ENCODE peak calls at places on chromosomes 4 and X, in five cellular contexts. Y, X, J, Q and H are unnamed samples.

GRCh38 chr4:118287691-118288090 is 65.1 kb downstream of the PRSS12 start:
- DNase-seq in Y (no peak), X (no peak), J (no peak), Q (no peak), H (no peak)

GRCh38 chrX:64206556-64207162 is 1.2 kb upstream of the AMER1 start:
- DNase-seq in Y (peak; percentile 3), X (peak; percentile 11), J (peak; percentile 28), Q (peak; percentile 16), H (peak; percentile 49)

GRCh38 chrX:70449457-70449966 is 4.9 kb downstream of the DLG3 start:
- DNase-seq in Y (no peak), X (no peak), J (no peak), Q (no peak), H (no peak)

GRCh38 chr4:152679414-152680281 is at the start of gene TMEM154:
- DNase-seq in Y (peak; percentile 94), X (peak; percentile 81), J (peak; percentile 80), Q (peak; percentile 87), H (peak; percentile 83)

GRCh38 chr4:102497986-102498385 is 3.2 kb upstream of the NFKB1 start:
- DNase-seq in Y (no peak), X (no peak), J (no peak), Q (peak; percentile 51), H (no peak)

GRCh38 chrX:74492720-74493201 is 71.5 kb downstream of the SLC16A2 start:
- DNase-seq in Y (peak; percentile 11), X (no peak), J (peak; percentile 65), Q (no peak), H (no peak)

GRCh38 chr4:45693746-45694145 is 430.1 kb downstream of the GABRG1 start:
- DNase-seq in Y (no peak), X (no peak), J (no peak), Q (peak; percentile 1), H (no peak)

GRCh38 chr4:188370781-188371180 is 231.5 kb downstream of the TRIML1 start:
- DNase-seq in Y (no peak), X (no peak), J (no peak), Q (no peak), H (no peak)

GRCh38 chrX:108464604-108465003 is 25.0 kb downstream of the COL4A5 start:
- DNase-seq in Y (no peak), X (no peak), J (no peak), Q (no peak), H (no peak)

GRCh38 chrX:118116308-118117068 is at the start of gene KLHL13:
- DNase-seq in Y (peak; percentile 54), X (no peak), J (peak; percentile 75), Q (peak; percentile 40), H (peak; percentile 57)

GRCh38 chr4:89411539-89411938 is 103.9 kb upstream of the GPRIN3 start:
- DNase-seq in Y (no peak), X (no peak), J (no peak), Q (no peak), H (no peak)

GRCh38 chr4:109206610-109207009 is 95.8 kb downstream of the COL25A1 start:
- DNase-seq in Y (no peak), X (no peak), J (no peak), Q (no peak), H (no peak)

GRCh38 chr4:145524535-145524934 is 42.9 kb downstream of the SMAD1 start:
- DNase-seq in Y (no peak), X (no peak), J (no peak), Q (no peak), H (no peak)

GRCh38 chrX:150239946-150240642 is 123.0 kb upstream of the MAMLD1 start:
- DNase-seq in Y (no peak), X (no peak), J (no peak), Q (no peak), H (no peak)

GRCh38 chrX:24190500-24191156 is 41.1 kb downstream of the ZFX start:
- DNase-seq in Y (no peak), X (no peak), J (no peak), Q (peak; percentile 65), H (no peak)

GRCh38 chr4:24188459-24188858 is 298.6 kb upstream of the PPARGC1A start:
- DNase-seq in Y (no peak), X (peak; percentile 78), J (no peak), Q (no peak), H (no peak)

GRCh38 chr4:46667790-46668189 is 241.3 kb downstream of the COX7B2 start:
- DNase-seq in Y (no peak), X (no peak), J (no peak), Q (no peak), H (no peak)

GRCh38 chr4:185811509-185812364 is at the start of gene SORBS2:
- DNase-seq in Y (no peak), X (peak; percentile 50), J (peak; percentile 69), Q (peak; percentile 6), H (peak; percentile 71)

GRCh38 chrX:111759676-111760075 is 78.7 kb downstream of the ALG13 start:
- DNase-seq in Y (no peak), X (no peak), J (no peak), Q (no peak), H (no peak)

GRCh38 chr4:2817701-2818350 is 24.9 kb downstream of the SH3BP2 start:
- DNase-seq in Y (no peak), X (peak; percentile 57), J (peak; percentile 81), Q (peak; percentile 53), H (no peak)

GRCh38 chr4:82776925-82777542 is 21.6 kb downstream of the SCD5 start:
- DNase-seq in Y (no peak), X (no peak), J (no peak), Q (peak; percentile 56), H (no peak)

DNA sequence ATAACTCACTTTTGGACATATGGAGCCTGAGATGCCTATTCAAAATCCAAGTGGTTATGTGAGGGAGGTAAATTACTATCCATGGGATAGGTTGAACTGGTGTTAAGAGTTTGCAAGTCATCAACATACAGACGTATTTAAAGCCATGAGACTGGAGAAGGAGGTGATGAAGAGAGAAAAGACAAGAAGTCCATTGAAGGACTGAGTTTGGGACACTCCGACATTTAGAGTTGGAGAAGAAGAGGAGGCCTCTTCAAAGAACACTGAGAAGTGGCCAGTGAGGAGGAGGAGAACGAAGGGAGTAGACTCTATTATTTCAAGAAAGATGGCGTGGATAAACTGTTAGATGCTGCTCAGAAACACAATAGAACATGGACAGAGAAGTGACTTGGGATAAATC is at the start of gene CNGA2:
- DNase-seq in Y (no peak), X (no peak), J (no peak), Q (no peak), H (no peak)
- H3K4me3 ChIP-seq in Y (no peak within 1 kb of the TSS), X (no peak within 1 kb of the TSS), J (no peak within 1 kb of the TSS), Q (no peak within 1 kb of the TSS), H (no peak within 1 kb of the TSS)

DNA sequence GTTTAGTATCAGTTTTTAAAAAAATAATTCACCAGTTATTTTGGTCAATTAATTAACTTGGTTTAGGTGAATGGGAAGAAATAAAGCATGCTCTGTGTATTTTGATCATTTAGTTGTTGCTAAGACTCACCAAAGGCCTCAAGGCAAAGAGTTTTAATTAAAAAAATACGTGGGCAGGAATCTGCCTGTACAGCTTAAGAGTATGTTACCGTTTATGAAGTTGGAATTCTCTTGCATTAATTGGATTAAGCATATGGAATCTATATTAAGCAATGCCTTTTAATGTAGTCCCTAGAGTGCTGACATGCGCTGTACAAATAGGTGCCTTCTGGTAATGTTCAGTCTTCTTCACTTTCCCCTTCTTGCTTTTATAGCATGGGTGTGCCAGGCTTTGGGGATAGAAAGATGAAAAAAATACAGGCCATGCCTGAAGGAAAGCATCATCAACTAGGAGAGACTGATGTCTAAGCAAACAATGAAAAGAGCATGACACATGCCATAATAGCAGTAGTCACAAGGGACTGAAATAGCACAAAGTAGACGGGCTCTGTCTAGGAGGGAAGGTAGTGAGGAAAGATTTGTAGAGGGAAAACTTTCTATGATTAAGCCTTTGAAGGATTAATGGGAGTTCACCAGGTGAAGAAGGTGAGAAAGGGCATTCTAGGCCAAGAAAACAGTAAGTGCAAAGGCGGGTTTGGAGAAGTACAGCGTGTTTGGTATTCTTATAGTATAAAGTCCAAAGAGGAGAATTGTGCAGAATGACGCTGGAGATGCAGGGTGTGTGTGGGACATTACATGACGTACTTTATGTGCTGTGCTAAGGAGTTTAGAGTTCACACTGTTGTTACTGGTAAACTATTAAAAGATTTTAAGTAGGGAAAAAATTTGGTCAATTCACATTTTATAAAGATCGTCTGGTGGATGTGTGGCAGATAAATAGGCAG is 226.1 kb upstream of the ANXA3 start:
- DNase-seq in Y (no peak), X (no peak), J (no peak), Q (peak; percentile 60), H (peak; percentile 68)
- H3K4me3 ChIP-seq in Y (no peak overlapping the region), X (no peak overlapping the region), J (no peak overlapping the region), Q (no peak overlapping the region), H (no peak overlapping the region)

GRCh38 chr4:26023191-26023972 is 109.4 kb downstream of the SMIM20 start:
- DNase-seq in Y (no peak), X (no peak), J (no peak), Q (peak; percentile 81), H (no peak)
- H3K4me3 ChIP-seq in Y (no peak overlapping the region), X (no peak overlapping the region), J (no peak overlapping the region), Q (peak overlapping the region; percentile 52), H (no peak overlapping the region)

DNA sequence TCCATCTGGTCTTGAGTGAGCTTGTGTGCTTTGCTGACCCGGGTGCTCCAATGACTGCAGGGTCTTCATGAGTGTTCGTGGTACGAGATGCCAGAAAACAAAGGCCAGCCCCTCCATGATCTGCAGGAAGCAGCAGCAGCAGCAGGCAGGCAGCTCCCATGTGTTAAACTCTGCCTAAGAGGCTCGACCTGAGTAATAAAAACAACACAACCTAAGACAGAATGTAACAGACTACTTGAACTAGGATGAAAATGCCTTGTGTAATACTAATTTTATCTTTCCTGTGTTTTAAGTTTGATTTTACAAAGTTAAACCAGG is 44.1 kb downstream of the RASGEF1B start:
- DNase-seq in Y (no peak), X (no peak), J (no peak), Q (no peak), H (no peak)
- H3K4me3 ChIP-seq in Y (no peak overlapping the region), X (no peak overlapping the region), J (peak overlapping the region; percentile 5), Q (no peak overlapping the region), H (no peak overlapping the region)

GRCh38 chr4:37828843-37829242 is 2.4 kb downstream of the PGM2 start:
- DNase-seq in Y (no peak), X (no peak), J (no peak), Q (no peak), H (no peak)

GRCh38 chr4:37825943-37826281 is 574 bp upstream of the PGM2 start:
- DNase-seq in Y (peak; percentile 89), X (no peak), J (no peak), Q (no peak), H (no peak)

GRCh38 chr4:37826282-37827029 is at the start of gene PGM2:
- DNase-seq in Y (peak; percentile 98), X (peak; percentile 90), J (peak; percentile 92), Q (peak; percentile 87), H (peak; percentile 94)

GRCh38 chr4:37827802-37828321 is 1.4 kb downstream of the PGM2 start:
- DNase-seq in Y (no peak), X (no peak), J (peak; percentile 66), Q (no peak), H (no peak)

GRCh38 chr4:37827030-37827705 is 682 bp downstream of the PGM2 start:
- DNase-seq in Y (peak; percentile 56), X (peak; percentile 6), J (no peak), Q (peak; percentile 14), H (peak; percentile 55)
- H3K4me3 ChIP-seq in Y (peak overlapping the region; percentile 81), X (peak overlapping the region; percentile 84), J (peak overlapping the region; percentile 69), Q (peak overlapping the region; percentile 86), H (peak overlapping the region; percentile 75)

GRCh38 chrX:45774961-45775360 is 574.3 kb upstream of the DIPK2B start:
- DNase-seq in Y (peak; percentile 68), X (no peak), J (no peak), Q (peak; percentile 88), H (no peak)
- H3K4me3 ChIP-seq in Y (no peak overlapping the region), X (no peak overlapping the region), J (no peak overlapping the region), Q (peak overlapping the region; percentile 57), H (no peak overlapping the region)

GRCh38 chr4:140523857-140524742 is at the start of gene ELMOD2:
- DNase-seq in Y (peak; percentile 97), X (peak; percentile 99), J (peak; percentile 100), Q (peak; percentile 100), H (peak; percentile 99)

GRCh38 chr4:140523370-140523856 is 555 bp upstream of the ELMOD2 start:
- DNase-seq in Y (peak; percentile 1), X (no peak), J (no peak), Q (no peak), H (no peak)
- H3K4me3 ChIP-seq in Y (peak overlapping the region; percentile 9), X (peak overlapping the region; percentile 47), J (no peak overlapping the region), Q (peak overlapping the region; percentile 80), H (peak overlapping the region; percentile 90)